ENCODE peak calls at places on chromosomes 6 and 20, in six cellular contexts. P is SW 1271; M is brain pericyte; W is stimulated activated CD8-positive, alpha-beta memory T cell treated with anti-CD3 and anti-CD28 coated beads, Interleukin-2, amount 100 ng/mL, for 48 hours; V is HuH-7.5; C is uterus. L is an unnamed sample.

GRCh38 chr20:57498425-57499400 is 26.2 kb downstream of the CTCFL start:
- DNase-seq in P (peak; percentile 54), W (peak; percentile 21), V (no peak), C (no peak), M (no peak), L (peak; percentile 12)

GRCh38 chr20:57393321-57394086 is 2.3 kb downstream of the RBM38 start:
- DNase-seq in W (no peak), M (no peak), V (no peak), P (no peak), C (peak; percentile 43), L (peak; percentile 16)

GRCh38 chr6:170497845-170498281 is 55.2 kb downstream of the PSMB1 start:
- DNase-seq in P (no peak), M (no peak), C (no peak), W (no peak), V (no peak), L (no peak)

GRCh38 chr6:7617954-7618764 is 28.2 kb downstream of the SNRNP48 start:
- DNase-seq in M (no peak), P (no peak), C (no peak), W (no peak), V (no peak), L (peak; percentile 73)

GRCh38 chr6:46097381-46097780 is 32.4 kb upstream of the ENPP4 start:
- DNase-seq in W (no peak), V (no peak), M (no peak), P (no peak), C (no peak), L (no peak)

GRCh38 chr6:38554700-38555413 is 84.9 kb downstream of the BTBD9 start:
- DNase-seq in C (no peak), P (no peak), V (no peak), W (no peak), M (no peak), L (peak; percentile 67)

GRCh38 chr20:50470249-50470858 is 39.8 kb upstream of the PTPN1 start:
- DNase-seq in C (no peak), P (no peak), V (no peak), M (no peak), W (no peak), L (no peak)

GRCh38 chr20:63682384-63683139 is 13.9 kb upstream of the TNFRSF6B start:
- DNase-seq in W (no peak), C (peak; percentile 76), P (peak; percentile 99), V (no peak), M (peak; percentile 67), L (peak; percentile 99)

GRCh38 chr20:35901678-35902544 is 52.4 kb downstream of the SCAND1 start:
- DNase-seq in M (peak; percentile 57), P (peak; percentile 97), V (no peak), W (no peak), C (no peak), L (peak; percentile 91)

GRCh38 chr6:1738682-1739081 is 129.0 kb downstream of the FOXC1 start:
- DNase-seq in P (no peak), V (no peak), W (no peak), C (no peak), M (no peak), L (no peak)

GRCh38 chr20:11564491-11564890 is 353.2 kb upstream of the BTBD3 start:
- DNase-seq in M (no peak), V (no peak), W (no peak), P (no peak), C (no peak), L (no peak)

GRCh38 chr6:17640477-17640917 is 40.4 kb downstream of the FAM8A1 start:
- DNase-seq in M (no peak), C (no peak), P (no peak), W (no peak), V (no peak), L (no peak)

L was measured in renal cortical epithelial cell.